ENCODE peak calls at places on chromosomes 6 and 20, in seven cellular contexts. G is neuronal stem cell, M is dorsolateral prefrontal cortex, S is kidney, R is pancreas, O is transverse colon, D is sigmoid colon. V is an unnamed sample.
A peak's percentile ranks its signal among the peaks of the same experiment; 100 is the strongest.

GRCh38 chr6:141118991-141119390 is 1013.7 kb upstream of the GJE1 start:
- DNase-seq in D (no peak), O (no peak), R (no peak), S (no peak), G (no peak), M (no peak), V (no peak)

GRCh38 chr20:17807670-17808069 is 107.9 kb downstream of the BANF2 start:
- DNase-seq in M (no peak), G (no peak), O (no peak), D (no peak), S (no peak), R (no peak), V (no peak)

GRCh38 chr6:110528051-110528929 is 51.9 kb upstream of the SLC22A16 start:
- DNase-seq in S (no peak), O (peak; percentile 29), M (no peak), D (no peak), G (peak; percentile 45), R (no peak), V (peak; percentile 95)

GRCh38 chr6:43287717-43288679 is 10.1 kb upstream of the SLC22A7 start:
- DNase-seq in S (peak; percentile 30), D (no peak), M (no peak), G (no peak), O (peak; percentile 36), R (no peak), V (no peak)

GRCh38 chr6:42148058-42148457 is 5.6 kb upstream of the C6orf132 start:
- DNase-seq in S (no peak), G (no peak), D (no peak), R (no peak), O (no peak), M (no peak), V (no peak)

GRCh38 chr20:53930651-53931504 is 139.5 kb downstream of the BCAS1 start:
- DNase-seq in G (no peak), R (no peak), O (no peak), D (no peak), S (no peak), M (no peak), V (no peak)

GRCh38 chr6:47306887-47307286 is 2.8 kb downstream of the TNFRSF21 start:
- DNase-seq in G (no peak), M (no peak), O (no peak), R (no peak), D (no peak), S (no peak), V (no peak)

GRCh38 chr6:77511860-77512259 is 48.6 kb upstream of the HTR1B start:
- DNase-seq in S (no peak), R (no peak), G (no peak), D (no peak), O (no peak), M (no peak), V (no peak)

GRCh38 chr6:209432-210103 is 82.7 kb upstream of the DUSP22 start:
- DNase-seq in R (no peak), O (no peak), S (no peak), M (no peak), D (no peak), G (no peak), V (no peak)

GRCh38 chr6:111353914-111354464 is 129.0 kb downstream of the REV3L start:
- DNase-seq in D (no peak), S (no peak), M (no peak), G (no peak), R (no peak), O (no peak), V (no peak)

GRCh38 chr6:99297006-99297405 is 52.5 kb downstream of the FAXC start:
- DNase-seq in R (no peak), M (no peak), G (no peak), O (no peak), D (no peak), S (no peak), V (no peak)

GRCh38 chr20:35866446-35867202 is 87.7 kb downstream of the SCAND1 start:
- DNase-seq in R (no peak), G (no peak), S (no peak), D (no peak), O (no peak), M (no peak), V (no peak)

GRCh38 chr6:98041921-98042320 is 758.9 kb upstream of the MMS22L start:
- DNase-seq in G (no peak), O (no peak), S (no peak), R (no peak), D (no peak), M (no peak), V (no peak)

GRCh38 chr6:4253604-4254211 is 118.3 kb upstream of the ECI2 start:
- DNase-seq in O (no peak), R (no peak), S (no peak), M (no peak), G (no peak), D (no peak), V (peak; percentile 12)

GRCh38 chr6:36314221-36315014 is 22.3 kb downstream of the BNIP5 start:
- DNase-seq in M (no peak), D (no peak), R (no peak), G (no peak), O (no peak), S (no peak), V (peak; percentile 67)

GRCh38 chr6:25327372-25327771 is 48.2 kb downstream of the CARMIL1 start:
- DNase-seq in G (no peak), R (no peak), O (no peak), M (no peak), D (no peak), S (no peak), V (no peak)

GRCh38 chr6:45187841-45188240 is 140.3 kb upstream of the RUNX2 start:
- DNase-seq in R (no peak), D (no peak), S (no peak), G (no peak), M (no peak), O (no peak), V (peak; percentile 60)

GRCh38 chr20:38435555-38435939 is 419 bp upstream of the SNHG17 start:
- DNase-seq in R (no peak), M (no peak), O (no peak), S (no peak), G (no peak), D (no peak), V (no peak)

GRCh38 chr6:51147756-51148155 is 329.1 kb downstream of the TFAP2B start:
- DNase-seq in O (no peak), S (peak; percentile 12), M (no peak), D (no peak), G (no peak), R (no peak), V (no peak)

GRCh38 chr20:45153147-45153546 is 21.6 kb upstream of the PI3 start:
- DNase-seq in G (no peak), O (no peak), S (no peak), R (no peak), D (no peak), M (no peak), V (no peak)

GRCh38 chr6:122647765-122648164 is 37.6 kb downstream of the PKIB start:
- DNase-seq in S (no peak), R (no peak), O (no peak), D (no peak), M (no peak), G (no peak), V (no peak)

DNA sequence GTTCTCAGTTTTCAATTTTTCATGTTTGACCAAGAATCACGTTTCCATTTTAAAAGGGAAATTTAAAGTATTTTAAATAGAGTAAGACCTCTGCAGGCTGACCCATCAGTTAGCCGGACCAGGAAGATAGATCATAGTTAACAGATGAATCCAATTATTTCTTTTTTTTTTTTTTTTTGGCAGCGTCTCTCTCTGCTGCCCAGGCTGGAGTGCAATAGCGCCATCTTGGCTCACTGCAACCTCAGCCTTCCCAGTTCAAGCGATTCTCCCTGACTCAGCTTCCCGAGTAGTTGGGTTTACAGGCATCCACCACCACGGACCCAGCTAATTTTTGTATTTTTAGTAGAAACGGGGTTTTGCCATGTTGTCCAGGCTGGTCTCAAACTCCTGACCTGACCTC is 256.7 kb upstream of the CNR1 start:
- DNase-seq in M (no peak), G (no peak), S (no peak), D (no peak), R (no peak), O (no peak), V (no peak)
- H3K27ac ChIP-seq in M (no peak overlapping the region), G (no peak overlapping the region), S (no peak overlapping the region), D (no peak overlapping the region), R (no peak overlapping the region), O (no peak overlapping the region), V (no peak overlapping the region)

GRCh38 chr6:137734875-137735182 is 132.2 kb upstream of the TNFAIP3 start:
- DNase-seq in O (no peak), G (no peak), D (peak; percentile 68), M (no peak), S (no peak), R (no peak), V (no peak)
- H3K27ac ChIP-seq in O (no peak overlapping the region), G (no peak overlapping the region), D (no peak overlapping the region), M (no peak overlapping the region), S (no peak overlapping the region), R (no peak overlapping the region), V (no peak overlapping the region)

DNA sequence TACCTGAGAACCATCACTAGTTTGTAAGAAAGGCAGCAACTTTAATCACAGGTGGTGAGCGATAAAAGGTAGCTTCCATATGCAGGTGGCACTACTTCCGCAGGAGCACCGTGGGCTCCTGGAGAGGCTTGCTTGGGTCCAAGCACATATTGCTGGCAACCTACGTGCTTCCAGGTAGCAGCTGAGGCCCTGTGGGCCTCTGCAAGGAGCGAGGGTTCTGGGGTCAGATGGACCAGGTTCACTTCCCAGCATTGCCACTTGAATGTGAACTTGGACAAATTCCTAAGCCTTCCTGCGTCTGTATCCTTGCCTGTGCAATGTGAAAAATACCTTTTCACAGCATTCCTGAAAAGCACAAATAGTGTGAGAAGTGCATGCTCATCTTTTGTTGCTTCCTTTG is 31.0 kb downstream of the TXNDC5 start:
- DNase-seq in O (no peak), S (no peak), M (no peak), D (no peak), G (no peak), R (no peak), V (no peak)
- H3K27ac ChIP-seq in O (no peak overlapping the region), S (no peak overlapping the region), M (no peak overlapping the region), D (no peak overlapping the region), G (no peak overlapping the region), R (no peak overlapping the region), V (no peak overlapping the region)

GRCh38 chr6:158028876-158029275 is 47.2 kb downstream of the SYNJ2 start:
- DNase-seq in O (no peak), D (no peak), S (peak; percentile 53), M (no peak), G (no peak), R (peak; percentile 37), V (no peak)
- H3K27ac ChIP-seq in O (no peak overlapping the region), D (no peak overlapping the region), S (no peak overlapping the region), M (no peak overlapping the region), G (no peak overlapping the region), R (peak overlapping the region; percentile 17), V (no peak overlapping the region)

DNA sequence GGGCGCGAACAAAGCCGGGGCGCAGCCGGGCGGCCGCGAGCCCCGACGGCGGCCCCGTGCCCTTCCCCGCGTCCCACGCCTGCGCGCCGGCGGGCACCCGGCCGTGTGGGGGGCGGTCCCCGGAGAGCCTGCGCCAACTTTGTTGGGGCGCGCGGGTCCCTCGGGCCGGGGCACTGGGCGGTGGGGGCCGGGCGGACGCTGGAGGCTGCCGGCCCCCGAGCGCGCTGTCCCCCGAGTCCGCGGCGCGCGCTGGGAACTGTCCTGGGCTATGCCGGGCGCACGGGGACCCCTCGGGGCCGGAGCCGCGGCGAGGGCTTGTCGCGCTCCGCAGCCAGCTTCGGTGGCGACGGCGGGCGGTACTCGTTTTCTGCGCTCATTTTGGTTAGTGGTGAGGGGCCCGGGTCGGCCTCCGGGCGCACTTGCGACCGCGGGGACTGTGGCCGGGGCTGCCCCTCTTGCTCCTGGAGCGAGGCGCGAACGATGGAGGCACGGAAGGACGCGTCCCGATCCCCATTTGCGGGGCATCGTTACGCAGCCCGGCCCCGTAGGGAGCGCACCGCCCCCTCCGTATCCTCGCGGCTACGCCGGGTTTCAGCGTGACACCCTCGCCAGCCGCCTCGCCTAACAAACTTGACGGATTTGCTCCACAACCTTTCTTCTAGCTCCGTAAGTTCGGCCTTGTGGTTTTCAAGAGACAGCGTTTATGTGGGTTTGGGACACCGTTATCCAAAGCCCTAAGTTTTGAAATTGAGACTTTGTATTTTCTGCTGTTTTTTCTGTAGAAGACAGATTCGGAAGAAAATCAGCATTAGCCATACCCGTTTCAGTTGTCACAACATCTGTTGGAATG is 632 bp downstream of the SS18L1 start:
- DNase-seq in O (peak; percentile 62), R (peak; percentile 84), D (peak; percentile 80), S (no peak), M (no peak), G (no peak), V (no peak)
- H3K27ac ChIP-seq in O (peak overlapping the region; percentile 97), R (peak overlapping the region; percentile 47), D (peak overlapping the region; percentile 97), S (peak overlapping the region; percentile 71), M (peak overlapping the region; percentile 98), G (peak overlapping the region; percentile 81), V (peak overlapping the region; percentile 84)